ENCODE peak calls at places on chromosomes 3 and 15, in nine cellular contexts. A, V, K, Z, X, G, O, I and J are unnamed samples.

GRCh38 chr15:85858586-85859375 is 64.1 kb upstream of the KLHL25 start:
- DNase-seq in A (peak), V (peak), K (peak), Z (peak), X (peak), G (peak), O (peak), I (peak), J (peak)

GRCh38 chr3:99474776-99475175 is 163.6 kb upstream of the COL8A1 start:
- DNase-seq in A (no peak), V (no peak), K (no peak), Z (no peak), X (no peak), G (no peak), O (no peak), I (no peak), J (no peak)

GRCh38 chr3:177816667-177817208 is 619.5 kb upstream of the TBL1XR1 start:
- DNase-seq in A (no peak), V (peak), K (peak), Z (peak), X (no peak), G (peak), O (no peak), I (peak), J (no peak)

GRCh38 chr3:24222165-24222805 is 272.4 kb downstream of the THRB start:
- DNase-seq in A (no peak), V (no peak), K (no peak), Z (no peak), X (no peak), G (peak), O (no peak), I (no peak), J (no peak)

GRCh38 chr15:27028836-27029482 is 58.0 kb downstream of the GABRG3 start:
- DNase-seq in A (no peak), V (no peak), K (no peak), Z (no peak), X (no peak), G (no peak), O (no peak), I (no peak), J (no peak)

GRCh38 chr3:150828997-150829396 is 66.0 kb upstream of the SIAH2 start:
- DNase-seq in A (no peak), V (no peak), K (no peak), Z (no peak), X (no peak), G (no peak), O (no peak), I (no peak), J (no peak)

GRCh38 chr3:123816673-123817207 is 67.4 kb downstream of the MYLK start:
- DNase-seq in A (no peak), V (no peak), K (no peak), Z (peak), X (no peak), G (peak), O (no peak), I (peak), J (no peak)

GRCh38 chr3:46884929-46885328 is 7.4 kb downstream of the PTH1R start:
- DNase-seq in A (no peak), V (no peak), K (no peak), Z (no peak), X (no peak), G (no peak), O (no peak), I (no peak), J (no peak)

GRCh38 chr15:88187195-88187594 is 69.3 kb downstream of the NTRK3 start:
- DNase-seq in A (no peak), V (no peak), K (no peak), Z (no peak), X (no peak), G (peak), O (no peak), I (no peak), J (no peak)

GRCh38 chr3:72079369-72079872 is 294.5 kb upstream of the PROK2 start:
- DNase-seq in A (no peak), V (no peak), K (no peak), Z (no peak), X (no peak), G (no peak), O (no peak), I (no peak), J (no peak)

GRCh38 chr3:72080101-72080500 is 295.2 kb upstream of the PROK2 start:
- DNase-seq in A (no peak), V (no peak), K (no peak), Z (no peak), X (no peak), G (no peak), O (no peak), I (no peak), J (no peak)

GRCh38 chr3:72078661-72079368 is 293.9 kb upstream of the PROK2 start:
- DNase-seq in A (no peak), V (no peak), K (no peak), Z (no peak), X (no peak), G (no peak), O (no peak), I (no peak), J (no peak)

GRCh38 chr3:72080800-72081199 is 295.9 kb upstream of the PROK2 start:
- DNase-seq in A (no peak), V (no peak), K (no peak), Z (no peak), X (no peak), G (no peak), O (no peak), I (no peak), J (no peak)

GRCh38 chr3:72077473-72078259 is 292.7 kb upstream of the PROK2 start:
- DNase-seq in A (no peak), V (no peak), K (no peak), Z (no peak), X (no peak), G (no peak), O (no peak), I (no peak), J (no peak)
- TF ChIP-seq CTCF in A (no peak), V (no peak), K (no peak), Z (no peak), X (no peak), G (no peak), O (no peak), I (no peak), J (no peak)

DNA sequence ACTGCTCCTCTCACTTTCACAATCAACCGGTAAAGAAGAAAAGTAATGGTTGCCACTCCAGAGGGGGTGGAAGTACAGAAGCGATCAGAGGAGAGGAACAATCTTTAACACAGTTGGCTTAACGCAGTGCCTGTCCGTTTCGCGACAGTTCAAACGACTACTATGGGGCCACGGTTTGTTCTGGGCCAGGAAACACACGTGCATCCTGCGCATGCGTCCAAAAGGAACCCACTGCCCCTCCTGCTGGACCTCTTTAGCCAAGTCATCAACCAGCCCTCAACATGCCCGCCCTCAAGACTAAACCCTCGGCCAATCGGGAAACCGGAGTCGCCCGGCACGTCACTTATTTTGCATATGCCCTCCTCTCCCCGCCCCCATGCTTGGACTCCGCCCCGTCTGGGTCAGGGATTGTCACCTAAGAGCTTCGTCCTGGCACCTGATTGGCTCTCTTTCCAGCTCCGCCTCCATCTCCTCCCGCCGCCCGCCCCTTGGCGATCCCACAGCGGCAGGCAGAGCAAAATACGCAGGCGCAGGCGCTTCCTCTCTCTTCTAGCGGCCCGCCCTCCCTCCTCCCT is 345 bp upstream of the CDV3 start:
- DNase-seq in A (peak), V (peak), K (peak), Z (peak), X (peak), G (peak), O (peak), I (peak), J (peak)
- TF ChIP-seq CTCF in A (peak), V (no peak), K (no peak), Z (no peak), X (peak), G (peak), O (no peak), I (peak), J (peak)

GRCh38 chr3:109122690-109123089 is 4.8 kb upstream of the MORC1 start:
- DNase-seq in A (no peak), V (no peak), K (no peak), Z (no peak), X (no peak), G (no peak), O (no peak), I (no peak), J (no peak)
- TF ChIP-seq CTCF in A (no peak), V (no peak), K (no peak), Z (no peak), X (no peak), G (no peak), O (no peak), I (no peak), J (no peak)

DNA sequence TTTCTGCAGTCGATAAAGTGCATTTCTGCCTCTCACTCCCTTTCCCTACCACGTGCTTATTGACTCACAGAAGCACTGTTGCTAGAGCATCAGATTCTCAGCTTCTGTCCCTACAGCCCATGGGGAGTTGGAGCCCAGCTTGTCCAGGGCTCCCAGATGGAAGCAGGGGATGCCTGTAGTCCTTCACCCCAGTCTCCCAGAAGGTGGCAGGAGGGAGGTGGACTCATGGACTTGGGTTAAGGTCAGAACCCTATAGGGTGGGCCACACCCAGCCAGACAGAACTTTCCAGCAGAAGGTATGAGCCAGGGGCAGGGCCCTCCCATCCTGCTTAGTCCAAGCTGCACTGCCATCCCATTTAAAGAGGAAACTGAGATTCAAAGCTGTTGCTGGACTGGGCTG is 33.1 kb upstream of the SEMA3F start:
- DNase-seq in A (peak), V (no peak), K (no peak), Z (peak), X (no peak), G (peak), O (no peak), I (peak), J (no peak)
- TF ChIP-seq CTCF in A (no peak), V (no peak), K (no peak), Z (no peak), X (no peak), G (peak), O (no peak), I (peak), J (no peak)

GRCh38 chr3:152021951-152022461 is 148.6 kb downstream of the SUCNR1 start:
- DNase-seq in A (no peak), V (no peak), K (peak), Z (peak), X (peak), G (peak), O (no peak), I (peak), J (no peak)
- TF ChIP-seq CTCF in A (no peak), V (no peak), K (no peak), Z (no peak), X (no peak), G (no peak), O (no peak), I (no peak), J (no peak)